ENCODE peak calls at places on chromosomes 7 and 10, in four cellular contexts. R, Y, J and W are unnamed samples.

GRCh38 chr7:138665669-138666140 is 35.5 kb downstream of the SVOPL start:
- DNase-seq in Y (no peak), J (peak; percentile 86), R (no peak), W (no peak)

GRCh38 chr7:29408841-29409243 is 154.8 kb upstream of the PRR15 start:
- DNase-seq in Y (peak; percentile 74), J (peak; percentile 61), R (peak; percentile 50), W (peak; percentile 72)

GRCh38 chr7:30240401-30240800 is 44.0 kb upstream of the ZNRF2 start:
- DNase-seq in J (no peak), Y (no peak), R (no peak), W (no peak)

GRCh38 chr10:68619595-68619994 is 59.5 kb downstream of the TET1 start:
- DNase-seq in Y (no peak), R (no peak), J (no peak), W (no peak)

GRCh38 chr10:78972947-78973900 is 95.5 kb upstream of the ZMIZ1 start:
- DNase-seq in R (peak; percentile 92), Y (peak; percentile 91), J (peak; percentile 97), W (peak; percentile 82)

GRCh38 chr10:77965294-77965693 is 38.7 kb upstream of the DLG5 start:
- DNase-seq in R (no peak), Y (no peak), J (no peak), W (no peak)

GRCh38 chr10:112532053-112532658 is 85.1 kb downstream of the VTI1A start:
- DNase-seq in Y (no peak), R (peak; percentile 14), J (no peak), W (no peak)

GRCh38 chr7:27462575-27463270 is 200.0 kb downstream of the HIBADH start:
- DNase-seq in R (no peak), J (no peak), Y (peak; percentile 51), W (no peak)

GRCh38 chr10:14554091-14554842 is 220.4 kb downstream of the FAM107B start:
- DNase-seq in J (no peak), R (no peak), Y (no peak), W (peak; percentile 90)

GRCh38 chr7:117669818-117670217 is 190.0 kb downstream of the CFTR start:
- DNase-seq in R (no peak), J (no peak), Y (no peak), W (no peak)

GRCh38 chr10:34124522-34125035 is 690.5 kb downstream of the PARD3 start:
- DNase-seq in Y (peak; percentile 67), R (no peak), J (peak; percentile 81), W (peak; percentile 52)

GRCh38 chr7:42262907-42263466 is 26.0 kb upstream of the GLI3 start:
- DNase-seq in Y (peak; percentile 8), J (no peak), R (no peak), W (no peak)

GRCh38 chr10:78937800-78938694 is 130.7 kb upstream of the ZMIZ1 start:
- DNase-seq in J (peak; percentile 61), R (peak; percentile 33), Y (no peak), W (no peak)

GRCh38 chr7:137747359-137748031 is 99.3 kb downstream of the DGKI start:
- DNase-seq in J (no peak), Y (no peak), R (no peak), W (no peak)

GRCh38 chr10:15433850-15434537 is 62.9 kb upstream of the FAM171A1 start:
- DNase-seq in J (peak; percentile 30), R (no peak), Y (peak; percentile 38), W (peak; percentile 55)

GRCh38 chr7:93551063-93551895 is 23.2 kb downstream of the CALCR start:
- DNase-seq in R (no peak), J (peak; percentile 17), Y (no peak), W (peak; percentile 3)